ENCODE peak calls at places on chromosomes 2 and 18, in four cellular contexts. One of them, this sample, is unnamed.

GRCh38 chr2:170369894-170370293 is 191.9 kb downstream of the MYO3B start:
- DNase-seq in cardiac septum: no peak
- DNase-seq in T-helper 9 cell: no peak
- DNase-seq in RPMI8226: peak; percentile 23
- DNase-seq in this sample: peak; percentile 23

GRCh38 chr2:100778812-100779450 is 41.0 kb upstream of the NPAS2 start:
- DNase-seq in cardiac septum: no peak
- DNase-seq in T-helper 9 cell: no peak
- DNase-seq in RPMI8226: no peak
- DNase-seq in this sample: no peak

GRCh38 chr18:3062798-3063563 is 50.0 kb upstream of the LPIN2 start:
- DNase-seq in cardiac septum: peak; percentile 82
- DNase-seq in T-helper 9 cell: peak; percentile 62
- DNase-seq in RPMI8226: peak; percentile 84
- DNase-seq in this sample: peak; percentile 10

GRCh38 chr2:230124792-230125452 is 56.2 kb upstream of the SLC16A14 start:
- DNase-seq in cardiac septum: peak; percentile 81
- DNase-seq in T-helper 9 cell: no peak
- DNase-seq in RPMI8226: no peak
- DNase-seq in this sample: no peak

GRCh38 chr2:34627003-34627402 is 1027.9 kb upstream of the FAM98A start:
- DNase-seq in cardiac septum: no peak
- DNase-seq in T-helper 9 cell: no peak
- DNase-seq in RPMI8226: no peak
- DNase-seq in this sample: no peak

GRCh38 chr2:75087726-75088125 is 111.6 kb downstream of the TACR1 start:
- DNase-seq in cardiac septum: no peak
- DNase-seq in T-helper 9 cell: no peak
- DNase-seq in RPMI8226: no peak
- DNase-seq in this sample: no peak

GRCh38 chr2:109259671-109260070 is 130.7 kb downstream of the SH3RF3 start:
- DNase-seq in cardiac septum: no peak
- DNase-seq in T-helper 9 cell: no peak
- DNase-seq in RPMI8226: no peak
- DNase-seq in this sample: no peak

GRCh38 chr18:45108754-45109153 is 428.1 kb downstream of the SETBP1 start:
- DNase-seq in cardiac septum: no peak
- DNase-seq in T-helper 9 cell: no peak
- DNase-seq in RPMI8226: no peak
- DNase-seq in this sample: no peak

GRCh38 chr18:45738660-45739059 is 14.7 kb downstream of the SLC14A1 start:
- DNase-seq in cardiac septum: no peak
- DNase-seq in T-helper 9 cell: no peak
- DNase-seq in RPMI8226: no peak
- DNase-seq in this sample: no peak

GRCh38 chr2:23200056-23200455 is 184.9 kb upstream of the KLHL29 start:
- DNase-seq in cardiac septum: no peak
- DNase-seq in T-helper 9 cell: no peak
- DNase-seq in RPMI8226: no peak
- DNase-seq in this sample: no peak

GRCh38 chr2:30649278-30649677 is 158.0 kb downstream of the CAPN13 start:
- DNase-seq in cardiac septum: no peak
- DNase-seq in T-helper 9 cell: no peak
- DNase-seq in RPMI8226: no peak
- DNase-seq in this sample: no peak

GRCh38 chr2:26807788-26808460 is 22.1 kb downstream of the CENPA start:
- DNase-seq in cardiac septum: no peak
- DNase-seq in T-helper 9 cell: no peak
- DNase-seq in RPMI8226: no peak
- DNase-seq in this sample: no peak

GRCh38 chr18:39627936-39628335 is 2062.3 kb upstream of the CELF4 start:
- DNase-seq in cardiac septum: no peak
- DNase-seq in T-helper 9 cell: no peak
- DNase-seq in RPMI8226: no peak
- DNase-seq in this sample: no peak

GRCh38 chr2:1590611-1591460 is 153.5 kb downstream of the PXDN start:
- DNase-seq in cardiac septum: no peak
- DNase-seq in T-helper 9 cell: no peak
- DNase-seq in RPMI8226: no peak
- DNase-seq in this sample: no peak

GRCh38 chr2:168194784-168195522 is 52.4 kb downstream of the STK39 start:
- DNase-seq in cardiac septum: no peak
- DNase-seq in T-helper 9 cell: no peak
- DNase-seq in RPMI8226: no peak
- DNase-seq in this sample: no peak

GRCh38 chr18:79530821-79531220 is 135.1 kb downstream of the NFATC1 start:
- DNase-seq in cardiac septum: no peak
- DNase-seq in T-helper 9 cell: no peak
- DNase-seq in RPMI8226: no peak
- DNase-seq in this sample: no peak

GRCh38 chr2:75035444-75036353 is 77.3 kb downstream of the POLE4 start:
- DNase-seq in cardiac septum: no peak
- DNase-seq in T-helper 9 cell: no peak
- DNase-seq in RPMI8226: no peak
- DNase-seq in this sample: no peak

GRCh38 chr2:5970347-5970746 is 278.2 kb downstream of the SOX11 start:
- DNase-seq in cardiac septum: no peak
- DNase-seq in T-helper 9 cell: no peak
- DNase-seq in RPMI8226: no peak
- DNase-seq in this sample: no peak

GRCh38 chr2:230991598-230991997 is 4.3 kb upstream of the SPATA3 start:
- DNase-seq in cardiac septum: peak; percentile 27
- DNase-seq in T-helper 9 cell: no peak
- DNase-seq in RPMI8226: no peak
- DNase-seq in this sample: no peak

GRCh38 chr2:69026026-69026425 is 13.0 kb downstream of the ANTXR1 start:
- DNase-seq in cardiac septum: no peak
- DNase-seq in T-helper 9 cell: no peak
- DNase-seq in RPMI8226: peak; percentile 64
- DNase-seq in this sample: peak; percentile 32

GRCh38 chr2:6665093-6665721 is 200.5 kb downstream of the CMPK2 start:
- DNase-seq in cardiac septum: no peak
- DNase-seq in T-helper 9 cell: no peak
- DNase-seq in RPMI8226: no peak
- DNase-seq in this sample: no peak

GRCh38 chr2:172340394-172340793 is 87.0 kb upstream of the ITGA6 start:
- DNase-seq in cardiac septum: no peak
- DNase-seq in T-helper 9 cell: no peak
- DNase-seq in RPMI8226: no peak
- DNase-seq in this sample: no peak

GRCh38 chr18:79062806-79063205 is 6.4 kb upstream of the ATP9B start:
- DNase-seq in cardiac septum: no peak
- DNase-seq in T-helper 9 cell: no peak
- DNase-seq in RPMI8226: no peak
- DNase-seq in this sample: no peak

GRCh38 chr2:43104763-43105162 is 121.6 kb downstream of the ZFP36L2 start:
- DNase-seq in cardiac septum: no peak
- DNase-seq in T-helper 9 cell: no peak
- DNase-seq in RPMI8226: no peak
- DNase-seq in this sample: no peak

GRCh38 chr2:199467462-199467822 is 9.7 kb upstream of the SATB2 start:
- DNase-seq in cardiac septum: no peak
- DNase-seq in T-helper 9 cell: no peak
- DNase-seq in RPMI8226: no peak
- DNase-seq in this sample: no peak

GRCh38 chr18:70931942-70932814 is 643.3 kb downstream of the SOCS6 start:
- DNase-seq in cardiac septum: no peak
- DNase-seq in T-helper 9 cell: no peak
- DNase-seq in RPMI8226: peak; percentile 53
- DNase-seq in this sample: peak; percentile 72

GRCh38 chr18:70781860-70782453 is 493.1 kb downstream of the SOCS6 start:
- DNase-seq in cardiac septum: no peak
- DNase-seq in T-helper 9 cell: peak; percentile 38
- DNase-seq in RPMI8226: peak; percentile 76
- DNase-seq in this sample: peak; percentile 86

GRCh38 chr2:181742908-181743722 is 62.8 kb upstream of the NEUROD1 start:
- DNase-seq in cardiac septum: no peak
- DNase-seq in T-helper 9 cell: no peak
- DNase-seq in RPMI8226: peak; percentile 25
- DNase-seq in this sample: peak; percentile 82

GRCh38 chr18:58391932-58392331 is 237.0 kb downstream of the ALPK2 start:
- DNase-seq in cardiac septum: no peak
- DNase-seq in T-helper 9 cell: no peak
- DNase-seq in RPMI8226: no peak
- DNase-seq in this sample: no peak

GRCh38 chr18:50051288-50051687 is 143.7 kb downstream of the MYO5B start:
- DNase-seq in cardiac septum: no peak
- DNase-seq in T-helper 9 cell: no peak
- DNase-seq in RPMI8226: no peak
- DNase-seq in this sample: no peak

This sample was measured in NCI-H748 treated with DMSO at 0.1 percent for 48 hours.